ENCODE peak calls at places on chromosome 22, in ten cellular contexts. One of them, this sample, is unnamed.

GRCh38 chr22:25334091-25334490 is 114.7 kb downstream of the CRYBB2 start:
- DNase-seq in HTR-8/SVneo: no peak
- DNase-seq in osteocyte: peak
- DNase-seq in upper lobe of right lung: no peak
- DNase-seq in activated CD4-positive, alpha-beta T cell treated with anti-CD3 and anti-CD28 coated beads, Interleukin-2, amount 50 U/mL, for 48 hours: peak
- DNase-seq in HCEC 1CT: no peak
- DNase-seq in activated CD4-positive, CD25-positive, alpha-beta regulatory T cell treated with anti-CD3 and anti-CD28 coated beads, Interleukin-2, amount 50 U/mL, for 72 hours: peak
- DNase-seq in pulmonary artery endothelial cell: no peak
- DNase-seq in sciatic nerve: no peak
- DNase-seq in naive thymus-derived CD4-positive, alpha-beta T cell: no peak
- DNase-seq in this sample: no peak

GRCh38 chr22:29751139-29751538 is 15.7 kb downstream of the ZMAT5 start:
- DNase-seq in upper lobe of right lung: no peak
- DNase-seq in pulmonary artery endothelial cell: no peak
- DNase-seq in activated CD4-positive, alpha-beta T cell treated with anti-CD3 and anti-CD28 coated beads, Interleukin-2, amount 50 U/mL, for 48 hours: peak
- DNase-seq in sciatic nerve: no peak
- DNase-seq in osteocyte: no peak
- DNase-seq in HCEC 1CT: no peak
- DNase-seq in activated CD4-positive, CD25-positive, alpha-beta regulatory T cell treated with anti-CD3 and anti-CD28 coated beads, Interleukin-2, amount 50 U/mL, for 72 hours: no peak
- DNase-seq in naive thymus-derived CD4-positive, alpha-beta T cell: peak
- DNase-seq in HTR-8/SVneo: no peak
- DNase-seq in this sample: no peak

GRCh38 chr22:44755418-44755817 is 3.0 kb downstream of the ARHGAP8 start:
- DNase-seq in activated CD4-positive, CD25-positive, alpha-beta regulatory T cell treated with anti-CD3 and anti-CD28 coated beads, Interleukin-2, amount 50 U/mL, for 72 hours: no peak
- DNase-seq in HTR-8/SVneo: no peak
- DNase-seq in upper lobe of right lung: no peak
- DNase-seq in naive thymus-derived CD4-positive, alpha-beta T cell: no peak
- DNase-seq in pulmonary artery endothelial cell: no peak
- DNase-seq in activated CD4-positive, alpha-beta T cell treated with anti-CD3 and anti-CD28 coated beads, Interleukin-2, amount 50 U/mL, for 48 hours: no peak
- DNase-seq in osteocyte: no peak
- DNase-seq in sciatic nerve: no peak
- DNase-seq in HCEC 1CT: no peak
- DNase-seq in this sample: no peak

GRCh38 chr22:49968831-49969661 is 8.5 kb downstream of the PIM3 start:
- DNase-seq in pulmonary artery endothelial cell: no peak
- DNase-seq in osteocyte: no peak
- DNase-seq in upper lobe of right lung: peak
- DNase-seq in activated CD4-positive, alpha-beta T cell treated with anti-CD3 and anti-CD28 coated beads, Interleukin-2, amount 50 U/mL, for 48 hours: no peak
- DNase-seq in sciatic nerve: peak
- DNase-seq in HCEC 1CT: no peak
- DNase-seq in activated CD4-positive, CD25-positive, alpha-beta regulatory T cell treated with anti-CD3 and anti-CD28 coated beads, Interleukin-2, amount 50 U/mL, for 72 hours: peak
- DNase-seq in HTR-8/SVneo: no peak
- DNase-seq in naive thymus-derived CD4-positive, alpha-beta T cell: no peak
- DNase-seq in this sample: no peak

GRCh38 chr22:50173983-50174355 is 3.4 kb downstream of the PANX2 start:
- DNase-seq in sciatic nerve: no peak
- DNase-seq in pulmonary artery endothelial cell: no peak
- DNase-seq in upper lobe of right lung: no peak
- DNase-seq in HCEC 1CT: no peak
- DNase-seq in activated CD4-positive, alpha-beta T cell treated with anti-CD3 and anti-CD28 coated beads, Interleukin-2, amount 50 U/mL, for 48 hours: no peak
- DNase-seq in activated CD4-positive, CD25-positive, alpha-beta regulatory T cell treated with anti-CD3 and anti-CD28 coated beads, Interleukin-2, amount 50 U/mL, for 72 hours: no peak
- DNase-seq in HTR-8/SVneo: no peak
- DNase-seq in osteocyte: no peak
- DNase-seq in naive thymus-derived CD4-positive, alpha-beta T cell: no peak
- DNase-seq in this sample: no peak

GRCh38 chr22:38504731-38505594 is 1.1 kb downstream of the DDX17 start:
- DNase-seq in naive thymus-derived CD4-positive, alpha-beta T cell: peak
- DNase-seq in HTR-8/SVneo: no peak
- DNase-seq in HCEC 1CT: peak
- DNase-seq in activated CD4-positive, alpha-beta T cell treated with anti-CD3 and anti-CD28 coated beads, Interleukin-2, amount 50 U/mL, for 48 hours: peak
- DNase-seq in sciatic nerve: peak
- DNase-seq in activated CD4-positive, CD25-positive, alpha-beta regulatory T cell treated with anti-CD3 and anti-CD28 coated beads, Interleukin-2, amount 50 U/mL, for 72 hours: peak
- DNase-seq in upper lobe of right lung: peak
- DNase-seq in pulmonary artery endothelial cell: no peak
- DNase-seq in osteocyte: no peak
- DNase-seq in this sample: no peak

GRCh38 chr22:50271519-50271970 is 1.4 kb upstream of the MAPK11 start:
- DNase-seq in activated CD4-positive, CD25-positive, alpha-beta regulatory T cell treated with anti-CD3 and anti-CD28 coated beads, Interleukin-2, amount 50 U/mL, for 72 hours: peak
- DNase-seq in naive thymus-derived CD4-positive, alpha-beta T cell: no peak
- DNase-seq in upper lobe of right lung: peak
- DNase-seq in sciatic nerve: no peak
- DNase-seq in osteocyte: no peak
- DNase-seq in HTR-8/SVneo: no peak
- DNase-seq in pulmonary artery endothelial cell: no peak
- DNase-seq in activated CD4-positive, alpha-beta T cell treated with anti-CD3 and anti-CD28 coated beads, Interleukin-2, amount 50 U/mL, for 48 hours: peak
- DNase-seq in HCEC 1CT: peak
- DNase-seq in this sample: no peak

GRCh38 chr22:37599161-37599560 is 9.5 kb upstream of the GGA1 start:
- DNase-seq in activated CD4-positive, CD25-positive, alpha-beta regulatory T cell treated with anti-CD3 and anti-CD28 coated beads, Interleukin-2, amount 50 U/mL, for 72 hours: no peak
- DNase-seq in pulmonary artery endothelial cell: no peak
- DNase-seq in osteocyte: no peak
- DNase-seq in HTR-8/SVneo: no peak
- DNase-seq in HCEC 1CT: no peak
- DNase-seq in naive thymus-derived CD4-positive, alpha-beta T cell: no peak
- DNase-seq in upper lobe of right lung: no peak
- DNase-seq in activated CD4-positive, alpha-beta T cell treated with anti-CD3 and anti-CD28 coated beads, Interleukin-2, amount 50 U/mL, for 48 hours: no peak
- DNase-seq in sciatic nerve: no peak
- DNase-seq in this sample: no peak

GRCh38 chr22:19871023-19871844 is 16.6 kb upstream of the GNB1L start:
- DNase-seq in HCEC 1CT: no peak
- DNase-seq in activated CD4-positive, alpha-beta T cell treated with anti-CD3 and anti-CD28 coated beads, Interleukin-2, amount 50 U/mL, for 48 hours: no peak
- DNase-seq in naive thymus-derived CD4-positive, alpha-beta T cell: no peak
- DNase-seq in osteocyte: no peak
- DNase-seq in activated CD4-positive, CD25-positive, alpha-beta regulatory T cell treated with anti-CD3 and anti-CD28 coated beads, Interleukin-2, amount 50 U/mL, for 72 hours: no peak
- DNase-seq in pulmonary artery endothelial cell: no peak
- DNase-seq in HTR-8/SVneo: no peak
- DNase-seq in upper lobe of right lung: peak
- DNase-seq in sciatic nerve: peak
- DNase-seq in this sample: no peak

GRCh38 chr22:24106385-24107381 is 74.6 kb upstream of the SUSD2 start:
- DNase-seq in activated CD4-positive, alpha-beta T cell treated with anti-CD3 and anti-CD28 coated beads, Interleukin-2, amount 50 U/mL, for 48 hours: peak
- DNase-seq in HCEC 1CT: no peak
- DNase-seq in activated CD4-positive, CD25-positive, alpha-beta regulatory T cell treated with anti-CD3 and anti-CD28 coated beads, Interleukin-2, amount 50 U/mL, for 72 hours: peak
- DNase-seq in naive thymus-derived CD4-positive, alpha-beta T cell: peak
- DNase-seq in HTR-8/SVneo: no peak
- DNase-seq in osteocyte: no peak
- DNase-seq in upper lobe of right lung: no peak
- DNase-seq in pulmonary artery endothelial cell: no peak
- DNase-seq in sciatic nerve: no peak
- DNase-seq in this sample: no peak